ENCODE peak calls at places on chromosomes 3 and 15, in six cellular contexts. V, K, P, F, J and R are unnamed samples.

GRCh38 chr3:39260957-39261356 is 18.9 kb downstream of the CX3CR1 start:
- DNase-seq in V (peak; percentile 90), K (peak; percentile 17), P (peak; percentile 40), F (peak; percentile 73), J (peak; percentile 90), R (peak; percentile 72)

GRCh38 chr3:179949428-179949827 is 87.3 kb downstream of the PEX5L start:
- DNase-seq in V (no peak), K (no peak), P (no peak), F (no peak), J (no peak), R (no peak)

GRCh38 chr3:124119056-124119721 is 127.3 kb upstream of the ROPN1 start:
- DNase-seq in V (peak; percentile 14), K (no peak), P (no peak), F (no peak), J (no peak), R (no peak)

GRCh38 chr3:105399611-105400010 is 32.9 kb downstream of the ALCAM start:
- DNase-seq in V (no peak), K (no peak), P (no peak), F (peak; percentile 41), J (no peak), R (no peak)

GRCh38 chr3:167602041-167602440 is 51.7 kb downstream of the WDR49 start:
- DNase-seq in V (no peak), K (no peak), P (no peak), F (no peak), J (no peak), R (no peak)

GRCh38 chr15:66024998-66025397 is 155.7 kb downstream of the RAB11A start:
- DNase-seq in V (peak; percentile 9), K (no peak), P (no peak), F (no peak), J (peak; percentile 17), R (no peak)

GRCh38 chr3:79521221-79521848 is 246.5 kb downstream of the ROBO1 start:
- DNase-seq in V (peak; percentile 51), K (no peak), P (no peak), F (peak; percentile 63), J (peak; percentile 13), R (no peak)

GRCh38 chr15:63344737-63345390 is 36.8 kb downstream of the CA12 start:
- DNase-seq in V (peak; percentile 56), K (no peak), P (no peak), F (no peak), J (no peak), R (no peak)

GRCh38 chr3:134364061-134364935 is 9.9 kb downstream of the AMOTL2 start:
- DNase-seq in V (peak; percentile 99), K (no peak), P (no peak), F (peak; percentile 43), J (peak; percentile 97), R (no peak)

GRCh38 chr15:90637693-90638092 is 79.5 kb upstream of the BLM start:
- DNase-seq in V (no peak), K (no peak), P (no peak), F (no peak), J (no peak), R (no peak)

GRCh38 chr3:85939026-85939616 is 980.3 kb downstream of the CADM2 start:
- DNase-seq in V (peak; percentile 1), K (no peak), P (no peak), F (no peak), J (no peak), R (no peak)

GRCh38 chr3:49647741-49648140 is 26.4 kb upstream of the APEH start:
- DNase-seq in V (no peak), K (no peak), P (no peak), F (no peak), J (no peak), R (no peak)

GRCh38 chr3:41710646-41711388 is 251.1 kb downstream of the ULK4 start:
- DNase-seq in V (peak; percentile 86), K (no peak), P (no peak), F (no peak), J (no peak), R (no peak)

GRCh38 chr15:66901336-66902100 is 163.9 kb upstream of the SMAD3 start:
- DNase-seq in V (peak; percentile 52), K (no peak), P (no peak), F (no peak), J (no peak), R (no peak)

GRCh38 chr15:74889390-74889881 is 406 bp upstream of the MPI start:
- DNase-seq in V (peak; percentile 45), K (no peak), P (no peak), F (no peak), J (no peak), R (no peak)

GRCh38 chr15:38128389-38128788 is 124.2 kb upstream of the SPRED1 start:
- DNase-seq in V (peak; percentile 60), K (no peak), P (no peak), F (peak; percentile 19), J (no peak), R (no peak)

GRCh38 chr15:29242466-29243242 is 27.0 kb downstream of the NSMCE3 start:
- DNase-seq in V (peak; percentile 27), K (no peak), P (no peak), F (peak; percentile 26), J (no peak), R (no peak)

GRCh38 chr3:97960561-97961275 is 11.5 kb downstream of the RIOX2 start:
- DNase-seq in V (no peak), K (no peak), P (no peak), F (no peak), J (no peak), R (no peak)

GRCh38 chr3:155785662-155786295 is 20.3 kb downstream of the C3orf33 start:
- DNase-seq in V (no peak), K (no peak), P (no peak), F (no peak), J (no peak), R (no peak)

GRCh38 chr15:43204016-43204901 is 16.6 kb downstream of the EPB42 start:
- DNase-seq in V (peak; percentile 79), K (no peak), P (no peak), F (peak; percentile 73), J (peak; percentile 46), R (peak; percentile 10)

GRCh38 chr3:195221015-195221853 is 49.7 kb downstream of the XXYLT1 start:
- DNase-seq in V (peak; percentile 37), K (no peak), P (no peak), F (no peak), J (no peak), R (no peak)

GRCh38 chr3:54139630-54140029 is 17.3 kb downstream of the CACNA2D3 start:
- DNase-seq in V (no peak), K (no peak), P (no peak), F (no peak), J (no peak), R (no peak)

GRCh38 chr3:53581671-53582070 is 87.3 kb downstream of the CACNA1D start:
- DNase-seq in V (peak; percentile 20), K (no peak), P (no peak), F (no peak), J (no peak), R (no peak)